ENCODE peak calls at places on chromosome X, in eight cellular contexts. One of them, this sample, is unnamed.

GRCh38 chrX:124736553-124737240 is 390.3 kb downstream of the SH2D1A start:
- DNase-seq in IMR-90: no peak
- DNase-seq in AG10803: no peak
- DNase-seq in fibroblast of pulmonary artery: no peak
- DNase-seq in nephron progenitor cell: peak; percentile 19
- DNase-seq in suprapubic skin: no peak
- DNase-seq in activated T-cell treated with anti-CD3 and anti-CD28 coated beads, Interleukin-2, amount 50 U/mL, for 48 hours: peak; percentile 42
- DNase-seq in coronary artery: peak; percentile 53
- DNase-seq in this sample: no peak

GRCh38 chrX:41348551-41348950 is 14.6 kb downstream of the DDX3X start:
- DNase-seq in nephron progenitor cell: no peak
- DNase-seq in suprapubic skin: no peak
- DNase-seq in coronary artery: no peak
- DNase-seq in activated T-cell treated with anti-CD3 and anti-CD28 coated beads, Interleukin-2, amount 50 U/mL, for 48 hours: no peak
- DNase-seq in IMR-90: no peak
- DNase-seq in fibroblast of pulmonary artery: no peak
- DNase-seq in AG10803: no peak
- DNase-seq in this sample: no peak

GRCh38 chrX:113260474-113260873 is 419.8 kb upstream of the AMOT start:
- DNase-seq in activated T-cell treated with anti-CD3 and anti-CD28 coated beads, Interleukin-2, amount 50 U/mL, for 48 hours: no peak
- DNase-seq in fibroblast of pulmonary artery: peak; percentile 4
- DNase-seq in suprapubic skin: no peak
- DNase-seq in AG10803: peak; percentile 0
- DNase-seq in coronary artery: no peak
- DNase-seq in IMR-90: no peak
- DNase-seq in nephron progenitor cell: no peak
- DNase-seq in this sample: peak; percentile 6

GRCh38 chrX:32778965-32779364 is 432.4 kb downstream of the DMD start:
- DNase-seq in activated T-cell treated with anti-CD3 and anti-CD28 coated beads, Interleukin-2, amount 50 U/mL, for 48 hours: no peak
- DNase-seq in coronary artery: no peak
- DNase-seq in suprapubic skin: no peak
- DNase-seq in nephron progenitor cell: no peak
- DNase-seq in fibroblast of pulmonary artery: no peak
- DNase-seq in IMR-90: no peak
- DNase-seq in AG10803: no peak
- DNase-seq in this sample: no peak

GRCh38 chrX:9337056-9337455 is 127.8 kb upstream of the TBL1X start:
- DNase-seq in AG10803: peak; percentile 76
- DNase-seq in activated T-cell treated with anti-CD3 and anti-CD28 coated beads, Interleukin-2, amount 50 U/mL, for 48 hours: no peak
- DNase-seq in IMR-90: peak; percentile 79
- DNase-seq in fibroblast of pulmonary artery: peak; percentile 75
- DNase-seq in suprapubic skin: no peak
- DNase-seq in nephron progenitor cell: no peak
- DNase-seq in coronary artery: no peak
- DNase-seq in this sample: peak; percentile 74

GRCh38 chrX:129654652-129655546 is at the start of gene APLN:
- DNase-seq in AG10803: peak; percentile 26
- DNase-seq in nephron progenitor cell: peak; percentile 64
- DNase-seq in fibroblast of pulmonary artery: peak; percentile 44
- DNase-seq in activated T-cell treated with anti-CD3 and anti-CD28 coated beads, Interleukin-2, amount 50 U/mL, for 48 hours: peak; percentile 27
- DNase-seq in suprapubic skin: no peak
- DNase-seq in coronary artery: peak; percentile 69
- DNase-seq in IMR-90: peak; percentile 19
- DNase-seq in this sample: peak; percentile 63

GRCh38 chrX:1392376-1393130 is 640 bp upstream of the SLC25A6 start:
- DNase-seq in AG10803: peak; percentile 67
- DNase-seq in nephron progenitor cell: peak; percentile 72
- DNase-seq in IMR-90: peak; percentile 52
- DNase-seq in activated T-cell treated with anti-CD3 and anti-CD28 coated beads, Interleukin-2, amount 50 U/mL, for 48 hours: no peak
- DNase-seq in fibroblast of pulmonary artery: peak; percentile 67
- DNase-seq in coronary artery: peak; percentile 87
- DNase-seq in suprapubic skin: no peak
- DNase-seq in this sample: peak; percentile 83

GRCh38 chrX:44874481-44875184 is 1.6 kb downstream of the KDM6A start:
- DNase-seq in suprapubic skin: no peak
- DNase-seq in activated T-cell treated with anti-CD3 and anti-CD28 coated beads, Interleukin-2, amount 50 U/mL, for 48 hours: peak; percentile 64
- DNase-seq in AG10803: peak; percentile 31
- DNase-seq in coronary artery: no peak
- DNase-seq in IMR-90: peak; percentile 49
- DNase-seq in nephron progenitor cell: peak; percentile 12
- DNase-seq in fibroblast of pulmonary artery: peak; percentile 24
- DNase-seq in this sample: peak; percentile 73

GRCh38 chrX:51569561-51569960 is 49.2 kb downstream of the CENPVL3 start:
- DNase-seq in activated T-cell treated with anti-CD3 and anti-CD28 coated beads, Interleukin-2, amount 50 U/mL, for 48 hours: no peak
- DNase-seq in coronary artery: no peak
- DNase-seq in AG10803: no peak
- DNase-seq in nephron progenitor cell: no peak
- DNase-seq in IMR-90: no peak
- DNase-seq in suprapubic skin: no peak
- DNase-seq in fibroblast of pulmonary artery: no peak
- DNase-seq in this sample: no peak

GRCh38 chrX:7086384-7086783 is 61.1 kb upstream of the STS start:
- DNase-seq in activated T-cell treated with anti-CD3 and anti-CD28 coated beads, Interleukin-2, amount 50 U/mL, for 48 hours: no peak
- DNase-seq in IMR-90: no peak
- DNase-seq in fibroblast of pulmonary artery: no peak
- DNase-seq in nephron progenitor cell: no peak
- DNase-seq in AG10803: no peak
- DNase-seq in coronary artery: no peak
- DNase-seq in suprapubic skin: no peak
- DNase-seq in this sample: no peak

GRCh38 chrX:150202641-150203248 is 160.4 kb upstream of the MAMLD1 start:
- DNase-seq in coronary artery: no peak
- DNase-seq in IMR-90: peak; percentile 63
- DNase-seq in suprapubic skin: no peak
- DNase-seq in AG10803: peak; percentile 85
- DNase-seq in fibroblast of pulmonary artery: peak; percentile 93
- DNase-seq in nephron progenitor cell: no peak
- DNase-seq in activated T-cell treated with anti-CD3 and anti-CD28 coated beads, Interleukin-2, amount 50 U/mL, for 48 hours: no peak
- DNase-seq in this sample: peak; percentile 70

GRCh38 chrX:68807818-68808217 is 21.0 kb upstream of the EFNB1 start:
- DNase-seq in suprapubic skin: no peak
- DNase-seq in nephron progenitor cell: no peak
- DNase-seq in AG10803: peak; percentile 12
- DNase-seq in IMR-90: no peak
- DNase-seq in coronary artery: no peak
- DNase-seq in activated T-cell treated with anti-CD3 and anti-CD28 coated beads, Interleukin-2, amount 50 U/mL, for 48 hours: no peak
- DNase-seq in fibroblast of pulmonary artery: no peak
- DNase-seq in this sample: peak; percentile 53

GRCh38 chrX:132330156-132330729 is 111.0 kb upstream of the RAP2C start:
- DNase-seq in activated T-cell treated with anti-CD3 and anti-CD28 coated beads, Interleukin-2, amount 50 U/mL, for 48 hours: no peak
- DNase-seq in nephron progenitor cell: no peak
- DNase-seq in suprapubic skin: no peak
- DNase-seq in fibroblast of pulmonary artery: no peak
- DNase-seq in coronary artery: no peak
- DNase-seq in AG10803: no peak
- DNase-seq in IMR-90: no peak
- DNase-seq in this sample: no peak

GRCh38 chrX:50812995-50813842 is 775 bp downstream of the SHROOM4 start:
- DNase-seq in AG10803: peak; percentile 59
- DNase-seq in suprapubic skin: peak; percentile 59
- DNase-seq in fibroblast of pulmonary artery: peak; percentile 61
- DNase-seq in nephron progenitor cell: peak; percentile 60
- DNase-seq in activated T-cell treated with anti-CD3 and anti-CD28 coated beads, Interleukin-2, amount 50 U/mL, for 48 hours: peak; percentile 16
- DNase-seq in IMR-90: peak; percentile 46
- DNase-seq in coronary artery: no peak
- DNase-seq in this sample: peak; percentile 64

GRCh38 chrX:140318306-140318705 is 186.6 kb downstream of the SOX3 start:
- DNase-seq in nephron progenitor cell: no peak
- DNase-seq in suprapubic skin: no peak
- DNase-seq in coronary artery: no peak
- DNase-seq in fibroblast of pulmonary artery: no peak
- DNase-seq in IMR-90: no peak
- DNase-seq in activated T-cell treated with anti-CD3 and anti-CD28 coated beads, Interleukin-2, amount 50 U/mL, for 48 hours: no peak
- DNase-seq in AG10803: peak; percentile 63
- DNase-seq in this sample: no peak

GRCh38 chrX:51332188-51332942 is at the start of gene NUDT10:
- DNase-seq in coronary artery: peak; percentile 71
- DNase-seq in fibroblast of pulmonary artery: peak; percentile 31
- DNase-seq in AG10803: peak; percentile 11
- DNase-seq in activated T-cell treated with anti-CD3 and anti-CD28 coated beads, Interleukin-2, amount 50 U/mL, for 48 hours: peak; percentile 68
- DNase-seq in IMR-90: peak; percentile 10
- DNase-seq in suprapubic skin: peak; percentile 59
- DNase-seq in nephron progenitor cell: peak; percentile 86
- DNase-seq in this sample: peak; percentile 44

GRCh38 chrX:119685225-119686066 is 7.5 kb downstream of the SEPTIN6 start:
- DNase-seq in activated T-cell treated with anti-CD3 and anti-CD28 coated beads, Interleukin-2, amount 50 U/mL, for 48 hours: peak; percentile 66
- DNase-seq in coronary artery: no peak
- DNase-seq in AG10803: no peak
- DNase-seq in IMR-90: no peak
- DNase-seq in fibroblast of pulmonary artery: no peak
- DNase-seq in suprapubic skin: no peak
- DNase-seq in nephron progenitor cell: no peak
- DNase-seq in this sample: peak; percentile 34

GRCh38 chrX:38206036-38206435 is 14.6 kb downstream of the SRPX start:
- DNase-seq in suprapubic skin: no peak
- DNase-seq in nephron progenitor cell: no peak
- DNase-seq in AG10803: peak; percentile 63
- DNase-seq in activated T-cell treated with anti-CD3 and anti-CD28 coated beads, Interleukin-2, amount 50 U/mL, for 48 hours: no peak
- DNase-seq in coronary artery: no peak
- DNase-seq in IMR-90: peak; percentile 52
- DNase-seq in fibroblast of pulmonary artery: no peak
- DNase-seq in this sample: no peak

GRCh38 chrX:150409486-150409885 is 46.4 kb downstream of the MAMLD1 start:
- DNase-seq in AG10803: no peak
- DNase-seq in coronary artery: no peak
- DNase-seq in fibroblast of pulmonary artery: no peak
- DNase-seq in IMR-90: no peak
- DNase-seq in activated T-cell treated with anti-CD3 and anti-CD28 coated beads, Interleukin-2, amount 50 U/mL, for 48 hours: no peak
- DNase-seq in suprapubic skin: no peak
- DNase-seq in nephron progenitor cell: no peak
- DNase-seq in this sample: no peak

GRCh38 chrX:9327086-9327746 is 137.6 kb upstream of the TBL1X start:
- DNase-seq in AG10803: no peak
- DNase-seq in fibroblast of pulmonary artery: no peak
- DNase-seq in nephron progenitor cell: no peak
- DNase-seq in activated T-cell treated with anti-CD3 and anti-CD28 coated beads, Interleukin-2, amount 50 U/mL, for 48 hours: no peak
- DNase-seq in IMR-90: no peak
- DNase-seq in suprapubic skin: no peak
- DNase-seq in coronary artery: no peak
- DNase-seq in this sample: no peak

GRCh38 chrX:3026074-3026588 is 15.1 kb upstream of the ARSF start:
- DNase-seq in coronary artery: no peak
- DNase-seq in IMR-90: no peak
- DNase-seq in AG10803: no peak
- DNase-seq in fibroblast of pulmonary artery: no peak
- DNase-seq in activated T-cell treated with anti-CD3 and anti-CD28 coated beads, Interleukin-2, amount 50 U/mL, for 48 hours: no peak
- DNase-seq in nephron progenitor cell: no peak
- DNase-seq in suprapubic skin: no peak
- DNase-seq in this sample: no peak

GRCh38 chrX:30995060-30995700 is 76.7 kb downstream of the FTHL17 start:
- DNase-seq in coronary artery: no peak
- DNase-seq in IMR-90: no peak
- DNase-seq in nephron progenitor cell: no peak
- DNase-seq in AG10803: no peak
- DNase-seq in suprapubic skin: no peak
- DNase-seq in activated T-cell treated with anti-CD3 and anti-CD28 coated beads, Interleukin-2, amount 50 U/mL, for 48 hours: no peak
- DNase-seq in fibroblast of pulmonary artery: no peak
- DNase-seq in this sample: no peak

GRCh38 chrX:153687121-153688039 is at the start of gene SLC6A8:
- DNase-seq in IMR-90: peak; percentile 44
- DNase-seq in suprapubic skin: no peak
- DNase-seq in AG10803: peak; percentile 59
- DNase-seq in nephron progenitor cell: peak; percentile 77
- DNase-seq in fibroblast of pulmonary artery: peak; percentile 60
- DNase-seq in activated T-cell treated with anti-CD3 and anti-CD28 coated beads, Interleukin-2, amount 50 U/mL, for 48 hours: peak; percentile 52
- DNase-seq in coronary artery: no peak
- DNase-seq in this sample: peak; percentile 79

GRCh38 chrX:9530848-9531274 is 66.0 kb downstream of the TBL1X start:
- DNase-seq in suprapubic skin: no peak
- DNase-seq in fibroblast of pulmonary artery: peak; percentile 93
- DNase-seq in nephron progenitor cell: peak; percentile 54
- DNase-seq in activated T-cell treated with anti-CD3 and anti-CD28 coated beads, Interleukin-2, amount 50 U/mL, for 48 hours: peak; percentile 61
- DNase-seq in AG10803: peak; percentile 92
- DNase-seq in IMR-90: peak; percentile 88
- DNase-seq in coronary artery: peak; percentile 86
- DNase-seq in this sample: peak; percentile 87

GRCh38 chrX:132412208-132412607 is 76.6 kb downstream of the MBNL3 start:
- DNase-seq in IMR-90: no peak
- DNase-seq in activated T-cell treated with anti-CD3 and anti-CD28 coated beads, Interleukin-2, amount 50 U/mL, for 48 hours: no peak
- DNase-seq in AG10803: no peak
- DNase-seq in nephron progenitor cell: no peak
- DNase-seq in fibroblast of pulmonary artery: no peak
- DNase-seq in coronary artery: no peak
- DNase-seq in suprapubic skin: no peak
- DNase-seq in this sample: no peak

GRCh38 chrX:8867454-8867853 is 66.3 kb upstream of the FAM9A start:
- DNase-seq in coronary artery: no peak
- DNase-seq in nephron progenitor cell: no peak
- DNase-seq in IMR-90: peak; percentile 10
- DNase-seq in activated T-cell treated with anti-CD3 and anti-CD28 coated beads, Interleukin-2, amount 50 U/mL, for 48 hours: no peak
- DNase-seq in suprapubic skin: no peak
- DNase-seq in fibroblast of pulmonary artery: peak; percentile 29
- DNase-seq in AG10803: peak; percentile 13
- DNase-seq in this sample: no peak

GRCh38 chrX:47174846-47175587 is 18.6 kb upstream of the UBA1 start:
- DNase-seq in fibroblast of pulmonary artery: no peak
- DNase-seq in coronary artery: no peak
- DNase-seq in AG10803: no peak
- DNase-seq in suprapubic skin: peak; percentile 38
- DNase-seq in nephron progenitor cell: no peak
- DNase-seq in activated T-cell treated with anti-CD3 and anti-CD28 coated beads, Interleukin-2, amount 50 U/mL, for 48 hours: no peak
- DNase-seq in IMR-90: no peak
- DNase-seq in this sample: no peak

GRCh38 chrX:40173662-40174593 is 76.2 kb upstream of the BCOR start:
- DNase-seq in activated T-cell treated with anti-CD3 and anti-CD28 coated beads, Interleukin-2, amount 50 U/mL, for 48 hours: peak; percentile 81
- DNase-seq in suprapubic skin: peak; percentile 64
- DNase-seq in coronary artery: no peak
- DNase-seq in nephron progenitor cell: peak; percentile 37
- DNase-seq in IMR-90: no peak
- DNase-seq in AG10803: no peak
- DNase-seq in fibroblast of pulmonary artery: no peak
- DNase-seq in this sample: no peak